ENCODE peak calls at places on chromosomes 16 and 17, in nine cellular contexts. T is RCC 7860; X is mucosa of gallbladder; E is H9; F is activated T-helper 9 cell treated with anti-CD3 and anti-CD28 coated beads, Interleukin-2, amount 50 U/mL, for 16 hours; H is T47D; R is uterus; P is stimulated activated CD4-positive, alpha-beta T cell treated with anti-CD3 and anti-CD28 coated beads, Interleukin-2, amount 100 ng/mL, for 24 hours; L is Panc1. G is an unnamed sample.
A peak's percentile ranks its signal among the peaks of the same experiment; 100 is the strongest.

GRCh38 chr17:75994802-75995350 is 5.8 kb upstream of the CDK3 start:
- DNase-seq in T (no peak), X (no peak), E (no peak), F (no peak), H (no peak), R (no peak), P (no peak), L (no peak), G (no peak)

GRCh38 chr16:47774661-47775060 is 313.5 kb downstream of the PHKB start:
- DNase-seq in T (no peak), X (peak; percentile 58), E (peak; percentile 69), F (no peak), H (no peak), R (no peak), P (no peak), L (no peak), G (no peak)

GRCh38 chr17:42720996-42721583 is 23.8 kb downstream of the EZH1 start:
- DNase-seq in T (peak; percentile 53), X (peak; percentile 33), E (no peak), F (no peak), H (peak; percentile 63), R (no peak), P (no peak), L (no peak), G (no peak)

GRCh38 chr16:30183961-30184429 is 593 bp downstream of the CORO1A start:
- DNase-seq in T (no peak), X (peak; percentile 34), E (no peak), F (peak; percentile 52), H (no peak), R (peak; percentile 19), P (peak; percentile 72), L (no peak), G (peak; percentile 66)

GRCh38 chr17:43914451-43914850 is 7.1 kb upstream of the MPP2 start:
- DNase-seq in T (no peak), X (no peak), E (no peak), F (no peak), H (no peak), R (no peak), P (no peak), L (no peak), G (no peak)

GRCh38 chr16:26795184-26795583 is 271.5 kb upstream of the C16orf82 start:
- DNase-seq in T (no peak), X (no peak), E (peak; percentile 42), F (no peak), H (no peak), R (no peak), P (peak; percentile 4), L (no peak), G (no peak)

GRCh38 chr17:1480747-1481465 is 11.6 kb downstream of the MYO1C start:
- DNase-seq in T (no peak), X (no peak), E (no peak), F (no peak), H (no peak), R (no peak), P (no peak), L (no peak), G (no peak)

GRCh38 chr17:10117085-10117484 is 81.3 kb downstream of the GAS7 start:
- DNase-seq in T (no peak), X (no peak), E (no peak), F (no peak), H (no peak), R (no peak), P (no peak), L (no peak), G (no peak)

GRCh38 chr17:71180801-71181385 is 939.9 kb upstream of the SOX9 start:
- DNase-seq in T (peak; percentile 28), X (no peak), E (no peak), F (no peak), H (no peak), R (peak; percentile 20), P (no peak), L (no peak), G (no peak)

G was measured in stimulated activated naive CD4-positive, alpha-beta T cell treated with Interleukin-2 at 50 U/mL for 16 hours.